ENCODE peak calls at places on chromosomes 3 and 15, in six cellular contexts. One of them, this sample, is unnamed.

GRCh38 chr15:76972420-76973361 is 22.2 kb upstream of the PSTPIP1 start:
- DNase-seq in A172: no peak
- DNase-seq in sciatic nerve: no peak
- DNase-seq in GM13976: no peak
- DNase-seq in AG08395: no peak
- DNase-seq in lung: no peak
- DNase-seq in this sample: no peak

GRCh38 chr3:49906004-49906860 is 2.6 kb upstream of the MST1R start:
- DNase-seq in sciatic nerve: peak; percentile 70
- DNase-seq in AG08395: peak; percentile 83
- DNase-seq in A172: peak; percentile 68
- DNase-seq in GM13976: peak; percentile 83
- DNase-seq in lung: peak; percentile 59
- DNase-seq in this sample: peak; percentile 46

GRCh38 chr3:127690823-127691452 is 18.2 kb downstream of the ABTB1 start:
- DNase-seq in sciatic nerve: peak; percentile 65
- DNase-seq in AG08395: peak; percentile 57
- DNase-seq in A172: peak; percentile 59
- DNase-seq in GM13976: no peak
- DNase-seq in lung: no peak
- DNase-seq in this sample: peak; percentile 80

GRCh38 chr3:82177774-82178173 is 416.3 kb upstream of the GBE1 start:
- DNase-seq in A172: no peak
- DNase-seq in AG08395: no peak
- DNase-seq in sciatic nerve: no peak
- DNase-seq in GM13976: no peak
- DNase-seq in lung: no peak
- DNase-seq in this sample: no peak

GRCh38 chr3:58617338-58617761 is 40.2 kb upstream of the FAM107A start:
- DNase-seq in A172: no peak
- DNase-seq in sciatic nerve: no peak
- DNase-seq in GM13976: no peak
- DNase-seq in lung: no peak
- DNase-seq in AG08395: no peak
- DNase-seq in this sample: no peak

GRCh38 chr15:75902129-75902557 is 1.5 kb upstream of the FBXO22 start:
- DNase-seq in GM13976: no peak
- DNase-seq in AG08395: no peak
- DNase-seq in sciatic nerve: no peak
- DNase-seq in A172: peak; percentile 9
- DNase-seq in lung: no peak
- DNase-seq in this sample: no peak

GRCh38 chr3:14834121-14834520 is 15.4 kb downstream of the FGD5 start:
- DNase-seq in sciatic nerve: no peak
- DNase-seq in GM13976: no peak
- DNase-seq in A172: no peak
- DNase-seq in AG08395: no peak
- DNase-seq in lung: no peak
- DNase-seq in this sample: no peak

GRCh38 chr15:42994546-42994945 is 74.0 kb upstream of the TTBK2 start:
- DNase-seq in GM13976: no peak
- DNase-seq in A172: no peak
- DNase-seq in lung: no peak
- DNase-seq in AG08395: peak; percentile 36
- DNase-seq in sciatic nerve: no peak
- DNase-seq in this sample: peak; percentile 47

GRCh38 chr3:185613016-185613415 is 26.9 kb downstream of the SENP2 start:
- DNase-seq in sciatic nerve: no peak
- DNase-seq in A172: no peak
- DNase-seq in AG08395: no peak
- DNase-seq in GM13976: no peak
- DNase-seq in lung: no peak
- DNase-seq in this sample: no peak

GRCh38 chr3:37054370-37054769 is 61.1 kb downstream of the MLH1 start:
- DNase-seq in AG08395: peak; percentile 89
- DNase-seq in GM13976: peak; percentile 75
- DNase-seq in lung: no peak
- DNase-seq in sciatic nerve: no peak
- DNase-seq in A172: peak; percentile 90
- DNase-seq in this sample: peak; percentile 80

GRCh38 chr3:179476215-179476614 is 24.9 kb upstream of the GNB4 start:
- DNase-seq in AG08395: no peak
- DNase-seq in lung: no peak
- DNase-seq in sciatic nerve: no peak
- DNase-seq in A172: no peak
- DNase-seq in GM13976: no peak
- DNase-seq in this sample: no peak